ENCODE peak calls at places on chromosome 13, in ten cellular contexts. One of them, this sample, is unnamed.

GRCh38 chr13:93079294-93079693 is 147.3 kb upstream of the GPC6 start:
- DNase-seq in upper lobe of left lung: no peak
- DNase-seq in CD8-positive, alpha-beta memory T cell: no peak
- DNase-seq in CD8-positive, alpha-beta T cell: no peak
- DNase-seq in left lung: no peak
- DNase-seq in tibial nerve: no peak
- DNase-seq in tibial artery: no peak
- DNase-seq in uterus: no peak
- DNase-seq in neural progenitor cell: no peak
- DNase-seq in ovary: no peak
- DNase-seq in this sample: no peak

GRCh38 chr13:102911336-102911735 is 65.5 kb downstream of the ERCC5 start:
- DNase-seq in ovary: no peak
- DNase-seq in tibial artery: no peak
- DNase-seq in CD8-positive, alpha-beta T cell: no peak
- DNase-seq in tibial nerve: no peak
- DNase-seq in left lung: no peak
- DNase-seq in uterus: no peak
- DNase-seq in upper lobe of left lung: peak
- DNase-seq in neural progenitor cell: no peak
- DNase-seq in CD8-positive, alpha-beta memory T cell: no peak
- DNase-seq in this sample: no peak

GRCh38 chr13:97810152-97810551 is 143.3 kb upstream of the IPO5 start:
- DNase-seq in left lung: no peak
- DNase-seq in uterus: no peak
- DNase-seq in ovary: no peak
- DNase-seq in tibial nerve: peak
- DNase-seq in CD8-positive, alpha-beta memory T cell: no peak
- DNase-seq in upper lobe of left lung: no peak
- DNase-seq in neural progenitor cell: peak
- DNase-seq in tibial artery: no peak
- DNase-seq in CD8-positive, alpha-beta T cell: no peak
- DNase-seq in this sample: no peak

GRCh38 chr13:75135325-75135825 is 346.6 kb downstream of the TBC1D4 start:
- DNase-seq in uterus: no peak
- DNase-seq in neural progenitor cell: no peak
- DNase-seq in tibial artery: no peak
- DNase-seq in ovary: no peak
- DNase-seq in CD8-positive, alpha-beta memory T cell: no peak
- DNase-seq in left lung: no peak
- DNase-seq in tibial nerve: no peak
- DNase-seq in CD8-positive, alpha-beta T cell: no peak
- DNase-seq in upper lobe of left lung: no peak
- DNase-seq in this sample: no peak

GRCh38 chr13:110911880-110912279 is 3.0 kb downstream of the ANKRD10 start:
- DNase-seq in CD8-positive, alpha-beta memory T cell: no peak
- DNase-seq in tibial artery: no peak
- DNase-seq in tibial nerve: no peak
- DNase-seq in upper lobe of left lung: no peak
- DNase-seq in CD8-positive, alpha-beta T cell: no peak
- DNase-seq in uterus: no peak
- DNase-seq in ovary: no peak
- DNase-seq in left lung: no peak
- DNase-seq in neural progenitor cell: no peak
- DNase-seq in this sample: no peak

GRCh38 chr13:44815507-44816074 is 173.7 kb downstream of the NUFIP1 start:
- DNase-seq in tibial nerve: peak
- DNase-seq in CD8-positive, alpha-beta memory T cell: no peak
- DNase-seq in ovary: peak
- DNase-seq in left lung: peak
- DNase-seq in CD8-positive, alpha-beta T cell: no peak
- DNase-seq in upper lobe of left lung: no peak
- DNase-seq in tibial artery: peak
- DNase-seq in uterus: peak
- DNase-seq in neural progenitor cell: peak
- DNase-seq in this sample: no peak

GRCh38 chr13:78241278-78241919 is 322.8 kb upstream of the EDNRB start:
- DNase-seq in left lung: no peak
- DNase-seq in tibial artery: no peak
- DNase-seq in neural progenitor cell: peak
- DNase-seq in uterus: no peak
- DNase-seq in upper lobe of left lung: no peak
- DNase-seq in CD8-positive, alpha-beta T cell: no peak
- DNase-seq in ovary: no peak
- DNase-seq in tibial nerve: no peak
- DNase-seq in CD8-positive, alpha-beta memory T cell: peak
- DNase-seq in this sample: no peak

GRCh38 chr13:50711449-50711848 is 132.0 kb downstream of the DLEU7 start:
- DNase-seq in CD8-positive, alpha-beta T cell: no peak
- DNase-seq in tibial artery: no peak
- DNase-seq in left lung: no peak
- DNase-seq in upper lobe of left lung: no peak
- DNase-seq in CD8-positive, alpha-beta memory T cell: no peak
- DNase-seq in neural progenitor cell: no peak
- DNase-seq in tibial nerve: no peak
- DNase-seq in ovary: no peak
- DNase-seq in uterus: no peak
- DNase-seq in this sample: no peak

GRCh38 chr13:112330479-112331407 is 45.4 kb upstream of the SPACA7 start:
- DNase-seq in left lung: no peak
- DNase-seq in tibial artery: no peak
- DNase-seq in neural progenitor cell: no peak
- DNase-seq in uterus: no peak
- DNase-seq in tibial nerve: no peak
- DNase-seq in upper lobe of left lung: peak
- DNase-seq in CD8-positive, alpha-beta T cell: no peak
- DNase-seq in ovary: no peak
- DNase-seq in CD8-positive, alpha-beta memory T cell: no peak
- DNase-seq in this sample: no peak

GRCh38 chr13:69459346-69459745 is 648.3 kb upstream of the ATXN8OS start:
- DNase-seq in ovary: no peak
- DNase-seq in CD8-positive, alpha-beta T cell: no peak
- DNase-seq in upper lobe of left lung: no peak
- DNase-seq in tibial artery: no peak
- DNase-seq in neural progenitor cell: no peak
- DNase-seq in uterus: no peak
- DNase-seq in tibial nerve: no peak
- DNase-seq in left lung: no peak
- DNase-seq in CD8-positive, alpha-beta memory T cell: no peak
- DNase-seq in this sample: no peak

DNA sequence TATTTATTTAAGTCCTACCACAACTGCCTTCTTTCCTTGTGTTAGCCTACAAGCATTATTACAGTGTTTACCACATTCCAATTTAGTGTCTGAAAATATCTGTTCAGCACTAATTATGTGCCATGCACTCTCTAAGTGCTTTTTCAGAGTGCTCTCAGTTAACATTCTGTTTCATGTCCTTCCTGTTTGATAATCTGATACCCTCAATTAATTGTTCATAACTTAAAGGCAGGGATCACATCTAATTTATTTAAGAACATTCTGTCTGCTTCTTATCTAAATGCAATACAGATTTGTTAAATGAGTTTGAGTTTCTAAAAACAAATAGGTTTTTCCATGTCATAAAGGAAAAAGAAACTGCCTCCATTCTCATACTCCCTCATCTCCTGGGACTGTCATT is 649.6 kb upstream of the ATXN8OS start:
- DNase-seq in neural progenitor cell: no peak
- DNase-seq in left lung: no peak
- DNase-seq in ovary: no peak
- DNase-seq in upper lobe of left lung: no peak
- DNase-seq in tibial nerve: no peak
- DNase-seq in tibial artery: no peak
- DNase-seq in uterus: no peak
- DNase-seq in CD8-positive, alpha-beta T cell: no peak
- DNase-seq in CD8-positive, alpha-beta memory T cell: no peak
- DNase-seq in this sample: no peak
- H3K27ac ChIP-seq in neural progenitor cell: no peak
- H3K27ac ChIP-seq in left lung: no peak
- H3K27ac ChIP-seq in ovary: no peak
- H3K27ac ChIP-seq in upper lobe of left lung: no peak
- H3K27ac ChIP-seq in tibial nerve: no peak
- H3K27ac ChIP-seq in tibial artery: no peak
- H3K27ac ChIP-seq in uterus: no peak
- H3K27ac ChIP-seq in CD8-positive, alpha-beta T cell: no peak
- H3K27ac ChIP-seq in CD8-positive, alpha-beta memory T cell: no peak
- H3K27ac ChIP-seq in this sample: no peak

DNA sequence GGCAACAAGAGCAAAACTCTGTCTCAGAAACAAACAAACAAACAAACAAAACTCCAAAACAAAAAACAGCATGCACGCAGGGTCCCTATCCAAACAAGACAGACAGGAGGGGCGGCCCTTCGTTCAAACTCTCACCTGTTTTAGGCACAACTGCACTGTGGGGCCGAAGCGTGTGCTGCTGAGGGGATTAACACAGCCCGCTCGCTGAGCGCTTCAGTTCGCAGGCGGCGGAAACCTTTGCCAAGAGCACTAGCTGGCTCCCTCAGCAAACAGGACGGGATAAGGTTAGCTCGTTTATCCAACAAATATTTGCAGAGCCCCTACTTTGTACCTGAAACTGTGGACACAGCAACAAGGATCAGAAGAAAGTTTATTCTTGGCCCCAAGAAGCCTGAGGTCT is 1.6 kb upstream of the ADPRHL1 start:
- DNase-seq in uterus: no peak
- DNase-seq in tibial nerve: no peak
- DNase-seq in CD8-positive, alpha-beta T cell: no peak
- DNase-seq in left lung: no peak
- DNase-seq in neural progenitor cell: no peak
- DNase-seq in ovary: no peak
- DNase-seq in tibial artery: no peak
- DNase-seq in upper lobe of left lung: no peak
- DNase-seq in CD8-positive, alpha-beta memory T cell: no peak
- DNase-seq in this sample: no peak
- H3K27ac ChIP-seq in uterus: no peak
- H3K27ac ChIP-seq in tibial nerve: no peak
- H3K27ac ChIP-seq in CD8-positive, alpha-beta T cell: no peak
- H3K27ac ChIP-seq in left lung: no peak
- H3K27ac ChIP-seq in neural progenitor cell: no peak
- H3K27ac ChIP-seq in ovary: no peak
- H3K27ac ChIP-seq in tibial artery: no peak
- H3K27ac ChIP-seq in upper lobe of left lung: no peak
- H3K27ac ChIP-seq in CD8-positive, alpha-beta memory T cell: no peak
- H3K27ac ChIP-seq in this sample: no peak

GRCh38 chr13:47472516-47472915 is 528.6 kb downstream of the SUCLA2 start:
- DNase-seq in CD8-positive, alpha-beta memory T cell: no peak
- DNase-seq in neural progenitor cell: no peak
- DNase-seq in uterus: no peak
- DNase-seq in left lung: no peak
- DNase-seq in tibial nerve: no peak
- DNase-seq in CD8-positive, alpha-beta T cell: no peak
- DNase-seq in ovary: no peak
- DNase-seq in tibial artery: no peak
- DNase-seq in upper lobe of left lung: no peak
- DNase-seq in this sample: no peak
- H3K27ac ChIP-seq in CD8-positive, alpha-beta memory T cell: no peak
- H3K27ac ChIP-seq in neural progenitor cell: no peak
- H3K27ac ChIP-seq in uterus: no peak
- H3K27ac ChIP-seq in left lung: no peak
- H3K27ac ChIP-seq in tibial nerve: no peak
- H3K27ac ChIP-seq in CD8-positive, alpha-beta T cell: no peak
- H3K27ac ChIP-seq in ovary: no peak
- H3K27ac ChIP-seq in tibial artery: no peak
- H3K27ac ChIP-seq in upper lobe of left lung: no peak
- H3K27ac ChIP-seq in this sample: no peak

GRCh38 chr13:98958443-98958794 is 19.4 kb downstream of the DOCK9 start:
- DNase-seq in neural progenitor cell: no peak
- DNase-seq in left lung: no peak
- DNase-seq in CD8-positive, alpha-beta memory T cell: no peak
- DNase-seq in upper lobe of left lung: no peak
- DNase-seq in CD8-positive, alpha-beta T cell: no peak
- DNase-seq in tibial nerve: no peak
- DNase-seq in tibial artery: no peak
- DNase-seq in ovary: no peak
- DNase-seq in uterus: no peak
- DNase-seq in this sample: no peak
- H3K27ac ChIP-seq in neural progenitor cell: no peak
- H3K27ac ChIP-seq in left lung: no peak
- H3K27ac ChIP-seq in CD8-positive, alpha-beta memory T cell: no peak
- H3K27ac ChIP-seq in upper lobe of left lung: no peak
- H3K27ac ChIP-seq in CD8-positive, alpha-beta T cell: no peak
- H3K27ac ChIP-seq in tibial nerve: no peak
- H3K27ac ChIP-seq in tibial artery: no peak
- H3K27ac ChIP-seq in ovary: no peak
- H3K27ac ChIP-seq in uterus: no peak
- H3K27ac ChIP-seq in this sample: no peak

This sample was measured in substantia nigra.